ENCODE peak calls at places on chromosomes 6 and 20, in four cellular contexts. J is occipital lobe, H is tibial nerve, Z is foreskin fibroblast. S is an unnamed sample.

GRCh38 chr20:57638173-57638894 is 18.1 kb upstream of the ZBP1 start:
- DNase-seq in J (no peak), H (no peak), Z (no peak), S (no peak)

GRCh38 chr20:59600472-59600871 is 3.9 kb upstream of the PHACTR3 start:
- DNase-seq in J (no peak), H (no peak), Z (no peak), S (no peak)

GRCh38 chr20:21808863-21809664 is 103.6 kb downstream of the PAX1 start:
- DNase-seq in J (no peak), H (peak), Z (no peak), S (no peak)

GRCh38 chr6:24323632-24324337 is 34.1 kb downstream of the DCDC2 start:
- DNase-seq in J (no peak), H (no peak), Z (no peak), S (no peak)

GRCh38 chr20:37880726-37881591 is 22.0 kb upstream of the VSTM2L start:
- DNase-seq in J (no peak), H (no peak), Z (peak), S (no peak)

GRCh38 chr6:38169221-38169674 is 349.7 kb downstream of the ZFAND3 start:
- DNase-seq in J (no peak), H (no peak), Z (no peak), S (no peak)

GRCh38 chr6:167151648-167152047 is 6.1 kb downstream of the GPR31 start:
- DNase-seq in J (no peak), H (no peak), Z (no peak), S (no peak)

GRCh38 chr20:48965189-48965910 is 43.8 kb downstream of the ARFGEF2 start:
- DNase-seq in J (no peak), H (no peak), Z (peak), S (peak)

GRCh38 chr6:56539503-56540105 is 103.1 kb downstream of the DST start:
- DNase-seq in J (no peak), H (no peak), Z (no peak), S (no peak)

GRCh38 chr6:28653876-28654275 is 128.2 kb downstream of the GPX5 start:
- DNase-seq in J (no peak), H (no peak), Z (no peak), S (no peak)

GRCh38 chr20:30812739-30813411 is 444.6 kb upstream of the DEFB115 start:
- DNase-seq in J (no peak), H (no peak), Z (no peak), S (no peak)

GRCh38 chr6:155106456-155107107 is 111.5 kb downstream of the TIAM2 start:
- DNase-seq in J (no peak), H (no peak), Z (no peak), S (no peak)

GRCh38 chr20:59835057-59835447 is 98.4 kb downstream of the SYCP2 start:
- DNase-seq in J (no peak), H (no peak), Z (peak), S (no peak)

GRCh38 chr6:155125916-155126315 is 130.8 kb downstream of the TIAM2 start:
- DNase-seq in J (no peak), H (no peak), Z (peak), S (no peak)

GRCh38 chr6:11413112-11413687 is 124.3 kb upstream of the TMEM170B start:
- DNase-seq in J (no peak), H (no peak), Z (no peak), S (no peak)

GRCh38 chr6:52326540-52327364 is 35.2 kb upstream of the PAQR8 start:
- DNase-seq in J (no peak), H (no peak), Z (no peak), S (no peak)

GRCh38 chr6:140744648-140745320 is 1370.3 kb upstream of the CITED2 start:
- DNase-seq in J (no peak), H (no peak), Z (peak), S (peak)

S was measured in AG20443.